ENCODE peak calls at places on chromosomes 5 and 9, in seven cellular contexts. X is endodermal cell; G is CD8-positive, alpha-beta memory T cell; R is MM.1S; T is PC-9; E is fibroblast of lung; K is uterus. S is an unnamed sample.

GRCh38 chr5:169545762-169546161 is 37.8 kb upstream of the SPDL1 start:
- DNase-seq in X (no peak), G (no peak), R (no peak), T (no peak), E (peak; percentile 75), K (no peak), S (no peak)

GRCh38 chr5:15425802-15426201 is 74.2 kb upstream of the FBXL7 start:
- DNase-seq in X (peak; percentile 41), G (no peak), R (no peak), T (no peak), E (peak; percentile 27), K (no peak), S (no peak)

GRCh38 chr5:156798201-156798600 is 51.9 kb upstream of the PPP1R2B start:
- DNase-seq in X (no peak), G (no peak), R (no peak), T (no peak), E (no peak), K (no peak), S (no peak)

GRCh38 chr5:88660326-88660946 is 222.5 kb downstream of the MEF2C start:
- DNase-seq in X (no peak), G (no peak), R (peak; percentile 91), T (peak; percentile 79), E (peak; percentile 93), K (no peak), S (no peak)

GRCh38 chr5:143812085-143812705 is at the start of gene HMHB1:
- DNase-seq in X (no peak), G (no peak), R (peak; percentile 28), T (no peak), E (no peak), K (no peak), S (no peak)

GRCh38 chr5:54761213-54761701 is 224.1 kb downstream of the ESM1 start:
- DNase-seq in X (no peak), G (no peak), R (no peak), T (no peak), E (peak; percentile 68), K (peak; percentile 66), S (no peak)

GRCh38 chr5:119383008-119383407 is 27.2 kb downstream of the TNFAIP8 start:
- DNase-seq in X (no peak), G (no peak), R (no peak), T (no peak), E (no peak), K (no peak), S (no peak)

GRCh38 chr5:171270136-171270535 is 38.9 kb upstream of the TLX3 start:
- DNase-seq in X (no peak), G (no peak), R (no peak), T (no peak), E (no peak), K (no peak), S (no peak)

GRCh38 chr9:2101524-2101923 is 86.4 kb downstream of the SMARCA2 start:
- DNase-seq in X (no peak), G (no peak), R (no peak), T (no peak), E (no peak), K (no peak), S (no peak)

GRCh38 chr9:97109194-97109811 is 70.4 kb upstream of the CTSV start:
- DNase-seq in X (peak; percentile 91), G (no peak), R (peak; percentile 63), T (peak; percentile 68), E (peak; percentile 10), K (no peak), S (no peak)

GRCh38 chr9:107471562-107471961 is 18.0 kb downstream of the KLF4 start:
- DNase-seq in X (no peak), G (no peak), R (no peak), T (no peak), E (no peak), K (no peak), S (no peak)

GRCh38 chr5:151664694-151665583 is 21.8 kb downstream of the SPARC start:
- DNase-seq in X (no peak), G (no peak), R (no peak), T (no peak), E (peak; percentile 70), K (peak; percentile 51), S (no peak)

GRCh38 chr5:102583663-102584062 is 84.9 kb upstream of the SLCO6A1 start:
- DNase-seq in X (no peak), G (no peak), R (peak; percentile 42), T (no peak), E (no peak), K (no peak), S (no peak)

GRCh38 chr5:134000116-134000515 is 4.7 kb downstream of the VDAC1 start:
- DNase-seq in X (no peak), G (no peak), R (no peak), T (no peak), E (no peak), K (no peak), S (no peak)

GRCh38 chr5:132182366-132183040 is 45.1 kb downstream of the P4HA2 start:
- DNase-seq in X (peak; percentile 40), G (no peak), R (no peak), T (no peak), E (no peak), K (no peak), S (no peak)

GRCh38 chr9:35689601-35690446 is at the start of gene TPM2:
- DNase-seq in X (peak; percentile 89), G (no peak), R (no peak), T (no peak), E (peak; percentile 90), K (peak; percentile 91), S (no peak)

GRCh38 chr9:117265253-117265652 is 149.6 kb downstream of the ASTN2 start:
- DNase-seq in X (no peak), G (no peak), R (no peak), T (no peak), E (no peak), K (no peak), S (no peak)

GRCh38 chr9:111661150-111661801 is at the start of gene GNG10:
- DNase-seq in X (peak; percentile 86), G (peak; percentile 60), R (peak; percentile 53), T (peak; percentile 69), E (peak; percentile 58), K (peak; percentile 57), S (no peak)

GRCh38 chr9:111659706-111660105 is 1.7 kb upstream of the GNG10 start:
- DNase-seq in X (no peak), G (no peak), R (no peak), T (no peak), E (no peak), K (no peak), S (no peak)

GRCh38 chr9:111662851-111663823 is 1.7 kb downstream of the GNG10 start:
- DNase-seq in X (peak; percentile 91), G (no peak), R (no peak), T (peak; percentile 94), E (no peak), K (no peak), S (no peak)

GRCh38 chr9:111658943-111659342 is 2.5 kb upstream of the GNG10 start:
- DNase-seq in X (no peak), G (no peak), R (no peak), T (no peak), E (no peak), K (no peak), S (no peak)

DNA sequence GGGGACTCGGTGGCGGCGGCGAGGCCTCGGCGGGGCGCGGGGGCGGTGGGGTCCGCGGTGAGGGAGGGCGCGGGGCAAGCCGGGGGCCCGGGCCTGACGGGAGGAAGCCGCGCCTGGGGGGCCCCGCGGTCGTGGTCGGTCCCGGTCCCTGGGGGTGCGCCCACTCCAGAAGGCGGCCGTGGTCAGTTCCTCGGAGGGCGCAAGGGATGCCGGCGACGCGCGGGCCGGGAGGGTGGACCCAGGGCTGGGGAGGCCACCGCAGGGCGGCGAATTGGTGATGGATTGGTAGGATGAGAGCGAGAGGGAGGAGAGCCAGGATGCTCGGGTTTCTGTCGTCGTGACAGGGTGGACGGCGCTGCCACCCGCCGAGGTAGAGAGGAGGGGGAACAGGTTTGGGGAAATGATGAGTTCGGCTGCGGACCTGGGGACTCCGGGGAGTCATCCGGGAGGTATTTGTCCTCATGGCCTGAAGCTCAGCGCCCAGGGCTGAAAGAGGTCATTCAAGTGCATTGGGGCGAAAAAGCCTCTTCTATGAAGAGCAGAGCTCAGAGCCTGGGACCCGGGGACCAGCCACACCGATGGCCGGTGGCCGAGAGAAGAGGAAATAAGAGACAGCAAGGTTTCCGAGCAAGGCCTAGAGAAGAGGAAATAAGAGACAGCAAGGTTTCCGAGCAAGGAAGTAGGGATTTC is 542 bp downstream of the GNG10 start:
- DNase-seq in X (peak; percentile 80), G (peak; percentile 11), R (no peak), T (peak; percentile 47), E (peak; percentile 38), K (peak; percentile 39), S (no peak)
- H3K4me3 ChIP-seq in X (peak overlapping the region; percentile 85), G (peak overlapping the region; percentile 82), R (peak overlapping the region; percentile 85), T (peak overlapping the region; percentile 73), E (peak overlapping the region; percentile 69), K (peak overlapping the region; percentile 90), S (peak overlapping the region; percentile 66)

GRCh38 chr9:113578877-113579269 is 115.3 kb downstream of the RGS3 start:
- DNase-seq in X (no peak), G (peak; percentile 74), R (peak; percentile 95), T (peak; percentile 92), E (peak; percentile 99), K (no peak), S (peak; percentile 41)
- H3K4me3 ChIP-seq in X (no peak overlapping the region), G (peak overlapping the region; percentile 48), R (no peak overlapping the region), T (peak overlapping the region; percentile 45), E (no peak overlapping the region), K (no peak overlapping the region), S (no peak overlapping the region)

DNA sequence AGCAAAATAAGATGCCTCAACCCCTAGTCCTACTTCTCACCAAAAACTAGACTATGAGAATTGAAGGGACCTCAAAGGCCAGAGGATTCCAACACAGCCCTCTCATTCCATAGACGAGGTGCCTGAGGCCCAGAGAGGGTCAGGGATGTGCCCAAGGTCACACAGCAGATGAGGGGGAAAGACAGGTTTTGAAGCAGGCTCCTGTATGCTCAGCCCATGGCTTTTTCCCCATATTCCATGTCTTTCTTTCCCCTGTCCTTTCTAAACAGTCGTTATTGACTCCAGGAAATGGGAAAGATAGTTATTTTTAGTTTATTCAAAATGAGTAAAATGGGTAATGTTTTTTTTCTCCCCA is 61.2 kb upstream of the COL15A1 start:
- DNase-seq in X (no peak), G (no peak), R (no peak), T (no peak), E (no peak), K (no peak), S (no peak)
- H3K4me3 ChIP-seq in X (no peak overlapping the region), G (no peak overlapping the region), R (no peak overlapping the region), T (no peak overlapping the region), E (no peak overlapping the region), K (no peak overlapping the region), S (no peak overlapping the region)

DNA sequence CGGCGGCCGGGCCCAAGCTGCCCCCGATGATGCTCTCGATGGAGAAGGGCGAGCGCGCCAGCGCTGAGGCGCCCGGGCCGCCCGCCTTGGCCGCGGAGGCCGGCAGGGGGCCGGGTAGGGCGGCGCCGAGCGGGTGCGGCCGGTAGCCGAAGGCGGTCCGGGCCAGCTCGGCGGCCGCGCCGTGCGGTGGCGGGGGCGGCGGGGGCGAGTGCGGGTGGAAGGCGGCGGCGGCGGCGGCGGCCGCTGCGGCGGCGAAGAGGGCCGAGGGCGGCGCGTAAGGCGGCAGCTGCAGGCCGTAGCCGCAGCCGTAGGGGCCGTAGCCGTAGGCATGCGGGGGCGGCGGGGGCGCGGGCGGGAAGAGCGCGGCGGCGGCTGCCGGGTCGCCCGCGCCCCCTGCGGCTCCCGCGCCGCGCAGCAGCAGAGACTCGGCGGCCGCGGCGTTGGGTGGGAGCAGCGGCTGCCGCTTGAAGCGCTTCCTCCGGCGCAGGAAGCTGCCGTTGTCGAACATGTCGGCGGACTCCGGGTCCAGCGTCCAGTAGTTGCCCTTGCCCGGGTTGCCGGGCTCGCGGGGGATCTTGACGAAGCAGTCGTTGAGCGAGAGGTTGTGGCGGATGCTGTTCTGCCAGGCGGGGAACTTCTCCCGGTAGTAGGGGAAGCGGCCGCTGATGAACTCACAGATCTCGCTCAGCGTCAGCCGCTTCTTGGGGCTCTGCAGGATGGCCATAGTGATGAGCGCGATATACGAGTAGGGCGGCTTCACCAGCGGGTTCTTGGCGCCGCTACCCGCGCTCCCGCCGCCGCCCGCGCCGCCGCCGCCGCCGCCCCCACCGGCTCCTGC is 1.1 kb downstream of the FOXD1 start:
- DNase-seq in X (peak; percentile 85), G (peak; percentile 28), R (peak; percentile 55), T (peak; percentile 53), E (peak; percentile 75), K (peak; percentile 31), S (no peak)
- H3K4me3 ChIP-seq in X (no peak overlapping the region), G (no peak overlapping the region), R (peak overlapping the region; percentile 66), T (peak overlapping the region; percentile 88), E (peak overlapping the region; percentile 41), K (peak overlapping the region; percentile 42), S (peak overlapping the region; percentile 77)